ENCODE peak calls at places on chromosomes 13 and 19, in six cellular contexts. O is activated CD4-positive, alpha-beta T cell treated with anti-CD3 and anti-CD28 coated beads for 24 hours; T is type B pancreatic cell; K is neuronal stem cell; H is activated T-cell treated with anti-CD3 and anti-CD28 coated beads, Interleukin-2, amount 50 U/mL, for 48 hours; J is T47D. A is an unnamed sample.

GRCh38 chr13:72781461-72782439 is at the start of the genes DIS3 and PIBF1:
- DNase-seq in O (peak), T (peak), K (peak), H (peak), J (peak), A (peak)

GRCh38 chr19:38577826-38578225 is 39.9 kb downstream of the MAP4K1 start:
- DNase-seq in O (no peak), T (no peak), K (no peak), H (no peak), J (no peak), A (no peak)

GRCh38 chr19:15112385-15112784 is 5.2 kb downstream of the SYDE1 start:
- DNase-seq in O (no peak), T (no peak), K (no peak), H (no peak), J (peak), A (no peak)

GRCh38 chr13:41694902-41695301 is 237.6 kb downstream of the RGCC start:
- DNase-seq in O (no peak), T (no peak), K (no peak), H (no peak), J (no peak), A (peak)

GRCh38 chr13:24032252-24032651 is 128.3 kb upstream of the SPATA13 start:
- DNase-seq in O (no peak), T (no peak), K (no peak), H (no peak), J (no peak), A (peak)

GRCh38 chr19:2207991-2208860 is 27.9 kb downstream of the PLEKHJ1 start:
- DNase-seq in O (no peak), T (no peak), K (peak), H (peak), J (no peak), A (peak)

GRCh38 chr19:11722414-11722813 is 16.3 kb downstream of the ZNF823 start:
- DNase-seq in O (no peak), T (no peak), K (no peak), H (no peak), J (no peak), A (no peak)

GRCh38 chr13:51523082-51523518 is 61.2 kb upstream of the WDFY2 start:
- DNase-seq in O (no peak), T (no peak), K (no peak), H (no peak), J (no peak), A (no peak)

GRCh38 chr19:53792721-53793433 is 31.2 kb downstream of the NLRP12 start:
- DNase-seq in O (peak), T (peak), K (peak), H (peak), J (peak), A (peak)

GRCh38 chr13:28282451-28282850 is 144.1 kb downstream of the PAN3 start:
- DNase-seq in O (no peak), T (no peak), K (no peak), H (no peak), J (no peak), A (no peak)

GRCh38 chr13:24152292-24153214 is 8.0 kb upstream of the SPATA13 start:
- DNase-seq in O (no peak), T (no peak), K (no peak), H (no peak), J (no peak), A (no peak)

GRCh38 chr13:101449971-101450748 is 2.3 kb upstream of the ITGBL1 start:
- DNase-seq in O (no peak), T (no peak), K (no peak), H (no peak), J (no peak), A (peak)

GRCh38 chr13:25171170-25171516 is 945 bp downstream of the AMER2 start:
- DNase-seq in O (no peak), T (no peak), K (no peak), H (no peak), J (no peak), A (no peak)

GRCh38 chr19:402786-403185 is 6.2 kb downstream of the C2CD4C start:
- DNase-seq in O (no peak), T (no peak), K (no peak), H (no peak), J (no peak), A (no peak)

GRCh38 chr19:30076751-30077670 is 135.0 kb downstream of the URI1 start:
- DNase-seq in O (no peak), T (no peak), K (no peak), H (no peak), J (no peak), A (no peak)

GRCh38 chr19:13705928-13706447 is 58.3 kb upstream of the MRI1 start:
- DNase-seq in O (no peak), T (no peak), K (no peak), H (no peak), J (no peak), A (no peak)

GRCh38 chr13:30466358-30466714 is 600 bp upstream of the HMGB1 start:
- DNase-seq in O (no peak), T (no peak), K (no peak), H (no peak), J (no peak), A (no peak)

A was measured in stromal cell of bone marrow.